ENCODE peak calls at places on chromosomes 11 and 22, in six cellular contexts. Y is IMR-90; G is HCT116; F is A549; O is naive thymus-derived CD8-positive, alpha-beta T cell; C is activated T-cell treated with anti-CD3 and anti-CD28 coated beads, Interleukin-2, amount 50 U/mL, for 4 hours. R is an unnamed sample.

GRCh38 chr11:3126207-3126865 is 38.8 kb downstream of the OSBPL5 start:
- ATAC-seq in C (no peak), O (no peak), Y (no peak), G (peak; percentile 93), F (no peak), R (peak; percentile 7)

GRCh38 chr11:9573775-9574555 is 495 bp downstream of the WEE1 start:
- ATAC-seq in F (peak; percentile 39), Y (peak; percentile 10), C (peak; percentile 50), O (peak; percentile 55), G (peak; percentile 49), R (no peak)

GRCh38 chr11:78788533-78788932 is 213.9 kb upstream of the NARS2 start:
- ATAC-seq in G (no peak), Y (no peak), F (no peak), C (no peak), O (no peak), R (peak; percentile 49)

GRCh38 chr22:23402275-23403151 is 177.6 kb downstream of the IGLL1 start:
- ATAC-seq in O (peak; percentile 95), G (peak; percentile 93), F (peak; percentile 87), C (peak; percentile 87), Y (peak; percentile 65), R (peak; percentile 82)

GRCh38 chr11:67656278-67656922 is 5.9 kb upstream of the ACY3 start:
- ATAC-seq in G (no peak), F (no peak), C (no peak), O (no peak), Y (no peak), R (peak; percentile 78)

GRCh38 chr11:86228269-86228966 is 16.1 kb upstream of the EED start:
- ATAC-seq in C (peak; percentile 81), O (no peak), Y (no peak), F (no peak), G (no peak), R (no peak)

GRCh38 chr11:133967599-133968238 is 11.0 kb upstream of the IGSF9B start:
- ATAC-seq in O (peak; percentile 53), C (peak; percentile 39), F (no peak), Y (no peak), G (no peak), R (no peak)

GRCh38 chr11:44990665-44991064 is 40.0 kb upstream of the TP53I11 start:
- ATAC-seq in Y (no peak), O (no peak), G (no peak), F (no peak), C (no peak), R (no peak)

GRCh38 chr11:9385288-9385902 is 943 bp downstream of the IPO7 start:
- ATAC-seq in C (peak; percentile 9), Y (peak; percentile 46), F (peak; percentile 79), G (peak; percentile 45), O (no peak), R (peak; percentile 68)

GRCh38 chr22:19361501-19362103 is 69.9 kb downstream of the HIRA start:
- ATAC-seq in C (no peak), Y (no peak), G (no peak), F (no peak), O (peak; percentile 67), R (peak; percentile 7)

R was measured in esophagus mucosa.